ENCODE peak calls at places on chromosome 14, in five cellular contexts. O is substantia nigra; C is fibroblast of pulmonary artery; K is activated CD4-positive, CD25-positive, alpha-beta regulatory T cell treated with anti-CD3 and anti-CD28 coated beads, Interleukin-2, amount 50 U/mL, for 72 hours; U is AG20443. V is an unnamed sample.

GRCh38 chr14:53779301-53779700 is 177.3 kb downstream of the BMP4 start:
- DNase-seq in K (no peak), C (no peak), U (no peak), O (no peak), V (no peak)

GRCh38 chr14:80202888-80203562 is 8.3 kb downstream of the DIO2 start:
- DNase-seq in U (no peak), O (no peak), K (no peak), C (peak), V (no peak)

GRCh38 chr14:68790656-68791077 is 2.2 kb downstream of the ZFP36L1 start:
- DNase-seq in O (no peak), C (peak), U (no peak), K (peak), V (no peak)

GRCh38 chr14:78107171-78107570 is 63.0 kb upstream of the NRXN3 start:
- DNase-seq in K (no peak), C (no peak), O (no peak), U (no peak), V (no peak)

GRCh38 chr14:64628940-64629403 is 75.3 kb upstream of the PLEKHG3 start:
- DNase-seq in C (peak), U (peak), O (peak), K (no peak), V (peak)

GRCh38 chr14:62189698-62190097 is 427.5 kb downstream of the SNAPC1 start:
- DNase-seq in K (no peak), O (no peak), U (peak), C (peak), V (no peak)

GRCh38 chr14:34507459-34507858 is 32.0 kb downstream of the EAPP start:
- DNase-seq in C (no peak), K (no peak), O (no peak), U (no peak), V (no peak)

GRCh38 chr14:33808187-33808586 is 142.7 kb downstream of the EGLN3 start:
- DNase-seq in U (no peak), O (no peak), C (no peak), K (no peak), V (no peak)

GRCh38 chr14:39381366-39381765 is 50.9 kb downstream of the FBXO33 start:
- DNase-seq in O (peak), K (no peak), U (no peak), C (no peak), V (no peak)

GRCh38 chr14:81236138-81236537 is 15.4 kb upstream of the GTF2A1 start:
- DNase-seq in U (no peak), C (no peak), K (no peak), O (no peak), V (no peak)

GRCh38 chr14:33728010-33728498 is 222.8 kb downstream of the EGLN3 start:
- DNase-seq in C (no peak), U (no peak), O (no peak), K (no peak), V (no peak)

GRCh38 chr14:69005432-69006148 is 26.5 kb upstream of the ACTN1 start:
- DNase-seq in U (peak), K (no peak), O (no peak), C (peak), V (no peak)

GRCh38 chr14:105881021-105881930 is 354.9 kb downstream of the TMEM121 start:
- DNase-seq in O (no peak), K (peak), C (no peak), U (no peak), V (no peak)

GRCh38 chr14:84998216-84998615 is 531.7 kb upstream of the FLRT2 start:
- DNase-seq in U (no peak), K (no peak), O (no peak), C (no peak), V (no peak)

GRCh38 chr14:28784262-28785021 is 17.9 kb downstream of the FOXG1 start:
- DNase-seq in O (no peak), C (no peak), U (no peak), K (no peak), V (no peak)

GRCh38 chr14:29741909-29742401 is 185.7 kb downstream of the PRKD1 start:
- DNase-seq in C (peak), O (no peak), K (no peak), U (peak), V (no peak)

GRCh38 chr14:97603201-97603600 is 806.0 kb downstream of the VRK1 start:
- DNase-seq in K (no peak), C (no peak), U (no peak), O (no peak), V (no peak)

GRCh38 chr14:34064349-34064748 is 113.5 kb upstream of the EGLN3 start:
- DNase-seq in C (peak), K (no peak), U (peak), O (no peak), V (no peak)

GRCh38 chr14:77026930-77027537 is 1.5 kb downstream of the IRF2BPL start:
- DNase-seq in O (no peak), U (peak), C (peak), K (peak), V (peak)

V was measured in C1 segment of cervical spinal cord.